ENCODE peak calls at places on chromosomes 12 and 14, in five cellular contexts. One of them, this sample, is unnamed.

GRCh38 chr12:3418609-3419469 is 72.2 kb upstream of the PRMT8 start:
- DNase-seq in stimulated activated CD8-positive, alpha-beta memory T cell treated with anti-CD3 and anti-CD28 coated beads, Interleukin-7, amount 100 ng/mL, for 24 hours: no peak
- DNase-seq in WERI-Rb-1: no peak
- DNase-seq in cardiac muscle cell: no peak
- DNase-seq in MG63: no peak
- DNase-seq in this sample: no peak

GRCh38 chr12:77354766-77355362 is 289.5 kb upstream of the E2F7 start:
- DNase-seq in cardiac muscle cell: no peak
- DNase-seq in WERI-Rb-1: no peak
- DNase-seq in stimulated activated CD8-positive, alpha-beta memory T cell treated with anti-CD3 and anti-CD28 coated beads, Interleukin-7, amount 100 ng/mL, for 24 hours: no peak
- DNase-seq in MG63: no peak
- DNase-seq in this sample: no peak

GRCh38 chr12:15883536-15883935 is 1.3 kb downstream of the STRAP start:
- DNase-seq in WERI-Rb-1: no peak
- DNase-seq in cardiac muscle cell: no peak
- DNase-seq in MG63: no peak
- DNase-seq in stimulated activated CD8-positive, alpha-beta memory T cell treated with anti-CD3 and anti-CD28 coated beads, Interleukin-7, amount 100 ng/mL, for 24 hours: no peak
- DNase-seq in this sample: no peak

GRCh38 chr12:43378448-43378847 is 173.6 kb downstream of the ADAMTS20 start:
- DNase-seq in MG63: no peak
- DNase-seq in WERI-Rb-1: no peak
- DNase-seq in cardiac muscle cell: no peak
- DNase-seq in stimulated activated CD8-positive, alpha-beta memory T cell treated with anti-CD3 and anti-CD28 coated beads, Interleukin-7, amount 100 ng/mL, for 24 hours: no peak
- DNase-seq in this sample: no peak

GRCh38 chr14:36293824-36294223 is 26.6 kb downstream of the MBIP start:
- DNase-seq in stimulated activated CD8-positive, alpha-beta memory T cell treated with anti-CD3 and anti-CD28 coated beads, Interleukin-7, amount 100 ng/mL, for 24 hours: no peak
- DNase-seq in MG63: no peak
- DNase-seq in WERI-Rb-1: no peak
- DNase-seq in cardiac muscle cell: no peak
- DNase-seq in this sample: no peak

GRCh38 chr12:98483621-98484455 is 31.6 kb upstream of the TMPO start:
- DNase-seq in WERI-Rb-1: no peak
- DNase-seq in MG63: no peak
- DNase-seq in cardiac muscle cell: peak; percentile 30
- DNase-seq in stimulated activated CD8-positive, alpha-beta memory T cell treated with anti-CD3 and anti-CD28 coated beads, Interleukin-7, amount 100 ng/mL, for 24 hours: no peak
- DNase-seq in this sample: no peak

GRCh38 chr12:87140257-87140656 is 884.1 kb upstream of the MGAT4C start:
- DNase-seq in MG63: no peak
- DNase-seq in WERI-Rb-1: no peak
- DNase-seq in cardiac muscle cell: no peak
- DNase-seq in stimulated activated CD8-positive, alpha-beta memory T cell treated with anti-CD3 and anti-CD28 coated beads, Interleukin-7, amount 100 ng/mL, for 24 hours: no peak
- DNase-seq in this sample: no peak

GRCh38 chr12:109477185-109477962 is at the start of the genes KCTD10 and UBE3B:
- DNase-seq in MG63: peak; percentile 90
- DNase-seq in stimulated activated CD8-positive, alpha-beta memory T cell treated with anti-CD3 and anti-CD28 coated beads, Interleukin-7, amount 100 ng/mL, for 24 hours: peak; percentile 77
- DNase-seq in WERI-Rb-1: peak; percentile 90
- DNase-seq in cardiac muscle cell: peak; percentile 94
- DNase-seq in this sample: peak; percentile 95

GRCh38 chr14:100530270-100531072 is 56.7 kb downstream of the BEGAIN start:
- DNase-seq in cardiac muscle cell: no peak
- DNase-seq in MG63: no peak
- DNase-seq in WERI-Rb-1: peak; percentile 2
- DNase-seq in stimulated activated CD8-positive, alpha-beta memory T cell treated with anti-CD3 and anti-CD28 coated beads, Interleukin-7, amount 100 ng/mL, for 24 hours: no peak
- DNase-seq in this sample: no peak

GRCh38 chr12:104864668-104865067 is 93.4 kb downstream of the SLC41A2 start:
- DNase-seq in MG63: no peak
- DNase-seq in cardiac muscle cell: no peak
- DNase-seq in stimulated activated CD8-positive, alpha-beta memory T cell treated with anti-CD3 and anti-CD28 coated beads, Interleukin-7, amount 100 ng/mL, for 24 hours: no peak
- DNase-seq in WERI-Rb-1: no peak
- DNase-seq in this sample: no peak

GRCh38 chr12:30450872-30451271 is 244.8 kb downstream of the IPO8 start:
- DNase-seq in stimulated activated CD8-positive, alpha-beta memory T cell treated with anti-CD3 and anti-CD28 coated beads, Interleukin-7, amount 100 ng/mL, for 24 hours: no peak
- DNase-seq in MG63: no peak
- DNase-seq in WERI-Rb-1: no peak
- DNase-seq in cardiac muscle cell: no peak
- DNase-seq in this sample: no peak

GRCh38 chr14:88476375-88476774 is 78.4 kb downstream of the PTPN21 start:
- DNase-seq in cardiac muscle cell: no peak
- DNase-seq in WERI-Rb-1: no peak
- DNase-seq in stimulated activated CD8-positive, alpha-beta memory T cell treated with anti-CD3 and anti-CD28 coated beads, Interleukin-7, amount 100 ng/mL, for 24 hours: no peak
- DNase-seq in MG63: no peak
- DNase-seq in this sample: no peak

GRCh38 chr14:24428628-24429394 is 657 bp downstream of the CBLN3 start:
- DNase-seq in WERI-Rb-1: no peak
- DNase-seq in MG63: no peak
- DNase-seq in stimulated activated CD8-positive, alpha-beta memory T cell treated with anti-CD3 and anti-CD28 coated beads, Interleukin-7, amount 100 ng/mL, for 24 hours: no peak
- DNase-seq in cardiac muscle cell: no peak
- DNase-seq in this sample: no peak

GRCh38 chr14:33646692-33647260 is 304.1 kb downstream of the EGLN3 start:
- DNase-seq in WERI-Rb-1: no peak
- DNase-seq in cardiac muscle cell: no peak
- DNase-seq in stimulated activated CD8-positive, alpha-beta memory T cell treated with anti-CD3 and anti-CD28 coated beads, Interleukin-7, amount 100 ng/mL, for 24 hours: no peak
- DNase-seq in MG63: peak; percentile 9
- DNase-seq in this sample: no peak

GRCh38 chr14:65164068-65164824 is 61.9 kb upstream of the MAX start:
- DNase-seq in cardiac muscle cell: peak; percentile 61
- DNase-seq in WERI-Rb-1: peak; percentile 33
- DNase-seq in stimulated activated CD8-positive, alpha-beta memory T cell treated with anti-CD3 and anti-CD28 coated beads, Interleukin-7, amount 100 ng/mL, for 24 hours: no peak
- DNase-seq in MG63: no peak
- DNase-seq in this sample: peak; percentile 67

GRCh38 chr12:54128466-54128865 is 60.3 kb downstream of the SMUG1 start:
- DNase-seq in cardiac muscle cell: no peak
- DNase-seq in WERI-Rb-1: no peak
- DNase-seq in stimulated activated CD8-positive, alpha-beta memory T cell treated with anti-CD3 and anti-CD28 coated beads, Interleukin-7, amount 100 ng/mL, for 24 hours: no peak
- DNase-seq in MG63: no peak
- DNase-seq in this sample: no peak

GRCh38 chr12:68119724-68120211 is 39.8 kb downstream of the IFNG start:
- DNase-seq in stimulated activated CD8-positive, alpha-beta memory T cell treated with anti-CD3 and anti-CD28 coated beads, Interleukin-7, amount 100 ng/mL, for 24 hours: peak; percentile 26
- DNase-seq in MG63: no peak
- DNase-seq in cardiac muscle cell: no peak
- DNase-seq in WERI-Rb-1: no peak
- DNase-seq in this sample: no peak

GRCh38 chr14:24674204-24674970 is 40.4 kb upstream of the GZMB start:
- DNase-seq in cardiac muscle cell: no peak
- DNase-seq in MG63: no peak
- DNase-seq in stimulated activated CD8-positive, alpha-beta memory T cell treated with anti-CD3 and anti-CD28 coated beads, Interleukin-7, amount 100 ng/mL, for 24 hours: no peak
- DNase-seq in WERI-Rb-1: no peak
- DNase-seq in this sample: no peak

GRCh38 chr12:59067068-59067467 is 146.8 kb upstream of the LRIG3 start:
- DNase-seq in WERI-Rb-1: peak; percentile 13
- DNase-seq in stimulated activated CD8-positive, alpha-beta memory T cell treated with anti-CD3 and anti-CD28 coated beads, Interleukin-7, amount 100 ng/mL, for 24 hours: no peak
- DNase-seq in cardiac muscle cell: no peak
- DNase-seq in MG63: no peak
- DNase-seq in this sample: no peak

GRCh38 chr12:26297386-26298070 is 102.2 kb downstream of the SSPN start:
- DNase-seq in MG63: no peak
- DNase-seq in cardiac muscle cell: no peak
- DNase-seq in stimulated activated CD8-positive, alpha-beta memory T cell treated with anti-CD3 and anti-CD28 coated beads, Interleukin-7, amount 100 ng/mL, for 24 hours: no peak
- DNase-seq in WERI-Rb-1: no peak
- DNase-seq in this sample: no peak

GRCh38 chr12:105942316-105942715 is 196.4 kb downstream of the NUAK1 start:
- DNase-seq in stimulated activated CD8-positive, alpha-beta memory T cell treated with anti-CD3 and anti-CD28 coated beads, Interleukin-7, amount 100 ng/mL, for 24 hours: no peak
- DNase-seq in MG63: no peak
- DNase-seq in cardiac muscle cell: no peak
- DNase-seq in WERI-Rb-1: no peak
- DNase-seq in this sample: no peak

GRCh38 chr12:50788562-50788961 is 24.7 kb downstream of the ATF1 start:
- DNase-seq in cardiac muscle cell: no peak
- DNase-seq in stimulated activated CD8-positive, alpha-beta memory T cell treated with anti-CD3 and anti-CD28 coated beads, Interleukin-7, amount 100 ng/mL, for 24 hours: no peak
- DNase-seq in MG63: no peak
- DNase-seq in WERI-Rb-1: no peak
- DNase-seq in this sample: no peak

GRCh38 chr12:110002691-110003515 is 3.7 kb downstream of the ANKRD13A start:
- DNase-seq in stimulated activated CD8-positive, alpha-beta memory T cell treated with anti-CD3 and anti-CD28 coated beads, Interleukin-7, amount 100 ng/mL, for 24 hours: no peak
- DNase-seq in MG63: no peak
- DNase-seq in cardiac muscle cell: no peak
- DNase-seq in WERI-Rb-1: no peak
- DNase-seq in this sample: no peak

GRCh38 chr12:87816186-87816585 is 213.0 kb downstream of the C12orf50 start:
- DNase-seq in stimulated activated CD8-positive, alpha-beta memory T cell treated with anti-CD3 and anti-CD28 coated beads, Interleukin-7, amount 100 ng/mL, for 24 hours: no peak
- DNase-seq in cardiac muscle cell: no peak
- DNase-seq in MG63: no peak
- DNase-seq in WERI-Rb-1: no peak
- DNase-seq in this sample: no peak

GRCh38 chr14:62983821-62984220 is 61.4 kb downstream of the KCNH5 start:
- DNase-seq in cardiac muscle cell: no peak
- DNase-seq in WERI-Rb-1: no peak
- DNase-seq in stimulated activated CD8-positive, alpha-beta memory T cell treated with anti-CD3 and anti-CD28 coated beads, Interleukin-7, amount 100 ng/mL, for 24 hours: no peak
- DNase-seq in MG63: no peak
- DNase-seq in this sample: no peak

GRCh38 chr12:94589591-94590001 is 60.8 kb downstream of the TMCC3 start:
- DNase-seq in MG63: no peak
- DNase-seq in cardiac muscle cell: no peak
- DNase-seq in stimulated activated CD8-positive, alpha-beta memory T cell treated with anti-CD3 and anti-CD28 coated beads, Interleukin-7, amount 100 ng/mL, for 24 hours: no peak
- DNase-seq in WERI-Rb-1: no peak
- DNase-seq in this sample: no peak

GRCh38 chr14:69719501-69719951 is 47.4 kb upstream of the SRSF5 start:
- DNase-seq in cardiac muscle cell: no peak
- DNase-seq in WERI-Rb-1: no peak
- DNase-seq in MG63: peak; percentile 69
- DNase-seq in stimulated activated CD8-positive, alpha-beta memory T cell treated with anti-CD3 and anti-CD28 coated beads, Interleukin-7, amount 100 ng/mL, for 24 hours: no peak
- DNase-seq in this sample: no peak

GRCh38 chr12:126627596-126627995 is 1562.4 kb downstream of the AACS start:
- DNase-seq in WERI-Rb-1: no peak
- DNase-seq in MG63: no peak
- DNase-seq in cardiac muscle cell: no peak
- DNase-seq in stimulated activated CD8-positive, alpha-beta memory T cell treated with anti-CD3 and anti-CD28 coated beads, Interleukin-7, amount 100 ng/mL, for 24 hours: no peak
- DNase-seq in this sample: no peak

GRCh38 chr14:32913725-32914124 is 25.0 kb upstream of the NPAS3 start:
- DNase-seq in MG63: no peak
- DNase-seq in stimulated activated CD8-positive, alpha-beta memory T cell treated with anti-CD3 and anti-CD28 coated beads, Interleukin-7, amount 100 ng/mL, for 24 hours: no peak
- DNase-seq in WERI-Rb-1: no peak
- DNase-seq in cardiac muscle cell: peak; percentile 12
- DNase-seq in this sample: no peak

GRCh38 chr14:61477845-61478438 is 156.6 kb downstream of the PRKCH start:
- DNase-seq in cardiac muscle cell: no peak
- DNase-seq in stimulated activated CD8-positive, alpha-beta memory T cell treated with anti-CD3 and anti-CD28 coated beads, Interleukin-7, amount 100 ng/mL, for 24 hours: no peak
- DNase-seq in WERI-Rb-1: no peak
- DNase-seq in MG63: peak; percentile 45
- DNase-seq in this sample: no peak

GRCh38 chr14:101022121-101022520 is 118.6 kb upstream of the RTL1 start:
- DNase-seq in cardiac muscle cell: no peak
- DNase-seq in stimulated activated CD8-positive, alpha-beta memory T cell treated with anti-CD3 and anti-CD28 coated beads, Interleukin-7, amount 100 ng/mL, for 24 hours: no peak
- DNase-seq in WERI-Rb-1: no peak
- DNase-seq in MG63: no peak
- DNase-seq in this sample: no peak